ENCODE peak calls at places on chromosomes 7 and 10, in four cellular contexts. E, T, P and K are unnamed samples.

GRCh38 chr10:71093531-71093930 is 118.8 kb upstream of the UNC5B start:
- DNase-seq in T (no peak), P (no peak), E (no peak), K (no peak)

GRCh38 chr7:99268361-99268908 is 4.2 kb upstream of the MYH16 start:
- DNase-seq in T (no peak), E (no peak), P (no peak), K (no peak)

GRCh38 chr10:7283246-7283645 is 127.6 kb downstream of the SFMBT2 start:
- DNase-seq in T (no peak), P (no peak), E (no peak), K (no peak)

GRCh38 chr7:44259547-44260457 is 59.0 kb downstream of the YKT6 start:
- DNase-seq in T (peak; percentile 84), E (no peak), P (peak; percentile 19), K (no peak)

GRCh38 chr7:100654908-100655831 is 1.1 kb downstream of the ACTL6B start:
- DNase-seq in T (no peak), E (no peak), P (no peak), K (no peak)

GRCh38 chr7:101058355-101058754 is 26.9 kb upstream of the TRIM56 start:
- DNase-seq in E (peak; percentile 45), T (no peak), P (peak; percentile 60), K (peak; percentile 67)

GRCh38 chr7:144118341-144118740 is 4.6 kb upstream of the OR2A14 start:
- DNase-seq in P (no peak), T (no peak), E (no peak), K (no peak)

GRCh38 chr7:85001493-85002345 is 185.1 kb downstream of the SEMA3D start:
- DNase-seq in P (no peak), E (no peak), T (no peak), K (no peak)

GRCh38 chr7:46192191-46192590 is 271.1 kb upstream of the IGFBP3 start:
- DNase-seq in P (no peak), T (no peak), E (no peak), K (no peak)

GRCh38 chr10:126459032-126459831 is 71.0 kb upstream of the ADAM12 start:
- DNase-seq in P (no peak), T (no peak), E (no peak), K (no peak)